ENCODE peak calls at places on chromosome 18, in four cellular contexts. B is ovary, P is astrocyte of the spinal cord, E is brain microvascular endothelial cell. X is an unnamed sample.

GRCh38 chr18:68428666-68429065 is 286.2 kb downstream of the TMX3 start:
- DNase-seq in B (no peak), P (peak; percentile 41), E (no peak), X (no peak)

GRCh38 chr18:2536063-2536462 is 35.2 kb downstream of the METTL4 start:
- DNase-seq in B (no peak), P (no peak), E (no peak), X (no peak)

GRCh38 chr18:48787523-48788151 is 163.1 kb downstream of the SMAD7 start:
- DNase-seq in B (no peak), P (peak; percentile 32), E (peak; percentile 70), X (no peak)

GRCh38 chr18:23283933-23284430 is 148.7 kb downstream of the CABLES1 start:
- DNase-seq in B (no peak), P (peak; percentile 45), E (peak; percentile 47), X (no peak)

GRCh38 chr18:5964596-5964995 is 69.3 kb upstream of the TMEM200C start:
- DNase-seq in B (no peak), P (no peak), E (no peak), X (no peak)

GRCh38 chr18:4842287-4842686 is 354.8 kb downstream of the AKAIN1 start:
- DNase-seq in B (no peak), P (no peak), E (no peak), X (no peak)

GRCh38 chr18:58977801-58978200 is 113.1 kb downstream of the ZNF532 start:
- DNase-seq in B (no peak), P (no peak), E (no peak), X (no peak)

GRCh38 chr18:4751523-4751922 is 296.4 kb upstream of the DLGAP1 start:
- DNase-seq in B (no peak), P (no peak), E (no peak), X (no peak)

GRCh38 chr18:42030586-42031182 is 75.7 kb downstream of the PIK3C3 start:
- DNase-seq in B (no peak), P (peak; percentile 18), E (peak; percentile 29), X (peak; percentile 50)

GRCh38 chr18:75198046-75198445 is 10.9 kb downstream of the PTGR3 start:
- DNase-seq in B (no peak), P (peak; percentile 50), E (no peak), X (no peak)

GRCh38 chr18:70288171-70288850 is 534 bp upstream of the SOCS6 start:
- DNase-seq in B (peak; percentile 58), P (peak; percentile 44), E (no peak), X (peak; percentile 5)

GRCh38 chr18:68721681-68722583 is 7.0 kb upstream of the TMX3 start:
- DNase-seq in B (no peak), P (peak; percentile 27), E (no peak), X (no peak)

GRCh38 chr18:35466815-35467623 is 30.7 kb downstream of the INO80C start:
- DNase-seq in B (no peak), P (no peak), E (no peak), X (no peak)

GRCh38 chr18:35466334-35466733 is 31.4 kb downstream of the INO80C start:
- DNase-seq in B (no peak), P (no peak), E (no peak), X (no peak)

GRCh38 chr18:35464731-35465728 is 32.7 kb downstream of the INO80C start:
- DNase-seq in B (no peak), P (no peak), E (no peak), X (no peak)

GRCh38 chr18:35469696-35470095 is 28.1 kb downstream of the INO80C start:
- DNase-seq in B (no peak), P (no peak), E (no peak), X (no peak)

GRCh38 chr18:35467624-35468016 is 30.1 kb downstream of the INO80C start:
- DNase-seq in B (no peak), P (no peak), E (no peak), X (no peak)
- H3K4me3 ChIP-seq in B (no peak overlapping the region), P (no peak overlapping the region), E (no peak overlapping the region), X (no peak overlapping the region)

DNA sequence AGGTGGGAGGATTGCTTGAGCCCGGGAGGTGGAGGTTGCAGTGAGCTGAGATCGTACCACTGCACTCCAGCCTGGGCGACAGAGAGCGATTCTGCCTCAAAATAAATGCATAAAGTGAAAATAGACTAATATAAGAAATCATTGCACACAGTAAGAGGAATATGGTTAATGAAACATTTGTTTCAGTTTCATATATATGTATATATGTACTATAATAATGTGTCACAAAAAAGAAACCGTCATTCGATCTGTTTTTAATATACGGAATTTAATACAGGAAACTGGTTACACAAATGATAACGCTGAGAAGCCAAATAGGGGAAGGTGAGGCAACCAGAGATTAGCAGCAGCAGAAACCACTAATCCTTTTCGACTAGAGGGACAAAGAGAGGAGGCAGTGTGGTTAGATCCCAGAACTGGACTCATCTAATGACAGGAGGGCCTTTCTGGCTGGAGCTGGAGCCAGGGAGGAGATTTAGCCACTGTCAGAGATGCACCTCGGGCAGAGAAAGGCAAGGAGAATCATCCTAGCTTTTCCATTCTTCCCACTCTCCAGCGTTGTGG is 64.2 kb upstream of the GREB1L start:
- DNase-seq in B (no peak), P (no peak), E (no peak), X (no peak)
- H3K4me3 ChIP-seq in B (no peak overlapping the region), P (no peak overlapping the region), E (no peak overlapping the region), X (no peak overlapping the region)

GRCh38 chr18:303011-303410 is 35.2 kb upstream of the THOC1 start:
- DNase-seq in B (no peak), P (no peak), E (no peak), X (no peak)
- H3K4me3 ChIP-seq in B (no peak overlapping the region), P (no peak overlapping the region), E (no peak overlapping the region), X (no peak overlapping the region)

GRCh38 chr18:10477121-10477862 is 22.9 kb downstream of the APCDD1 start:
- DNase-seq in B (no peak), P (no peak), E (no peak), X (no peak)

GRCh38 chr18:10477863-10478260 is 23.4 kb downstream of the APCDD1 start:
- DNase-seq in B (peak; percentile 20), P (no peak), E (no peak), X (no peak)

GRCh38 chr18:10476430-10476829 is 22.0 kb downstream of the APCDD1 start:
- DNase-seq in B (peak; percentile 15), P (peak; percentile 55), E (no peak), X (no peak)

GRCh38 chr18:10474309-10474708 is 19.9 kb downstream of the APCDD1 start:
- DNase-seq in B (no peak), P (no peak), E (no peak), X (no peak)

DNA sequence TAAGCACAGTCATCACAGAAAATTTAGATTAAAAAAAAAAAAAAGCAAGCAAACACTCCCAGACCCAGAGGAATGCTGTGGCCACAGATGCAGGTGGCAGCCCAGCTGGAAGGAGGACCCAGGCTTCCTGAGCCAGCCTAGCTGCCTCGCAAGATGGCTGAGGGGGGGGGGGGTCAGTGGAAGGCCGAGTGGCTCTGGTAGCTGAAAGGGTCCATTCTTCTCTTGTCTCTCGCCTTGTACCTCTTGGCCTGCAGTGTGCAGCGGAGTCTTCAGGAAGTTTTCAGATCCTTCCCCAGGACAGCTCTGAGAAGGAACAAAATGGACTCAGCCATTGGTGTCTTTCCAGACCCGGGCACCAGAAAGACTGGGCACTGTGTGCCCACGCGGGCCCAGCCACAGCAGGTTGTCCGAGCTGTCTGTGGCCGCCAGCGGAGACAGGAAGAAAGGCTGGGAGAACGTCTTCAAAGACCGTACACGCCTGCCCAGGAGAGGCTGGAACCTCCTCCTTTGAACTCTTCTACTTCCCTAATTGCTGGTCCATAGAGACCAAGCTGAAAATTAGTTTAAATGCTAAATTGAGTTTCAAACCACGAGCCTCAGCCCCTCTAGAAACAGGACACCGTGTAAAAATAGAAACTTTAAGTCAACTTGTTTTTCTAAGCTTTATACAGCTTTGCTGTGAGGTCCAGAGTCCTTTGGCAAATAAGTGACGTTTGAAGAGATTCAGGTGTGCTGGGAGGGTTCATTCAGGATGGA is 21.4 kb downstream of the APCDD1 start:
- DNase-seq in B (peak; percentile 37), P (no peak), E (no peak), X (no peak)
- H3K4me3 ChIP-seq in B (no peak overlapping the region), P (no peak overlapping the region), E (no peak overlapping the region), X (no peak overlapping the region)